ENCODE peak calls at places on chromosomes 7 and 10, in six cellular contexts. U is neuronal stem cell, B is transverse colon, E is left lung, T is gastrocnemius medialis, Y is kidney epithelial cell. L is an unnamed sample. For H3K36me3, the result is how much of the 10 kb centered on the place peaks cover.

GRCh38 chr10:133275683-133276092 is 980 bp downstream of the ADAM8 start:
- DNase-seq in U (no peak), B (no peak), E (no peak), T (no peak), Y (no peak), L (peak)

GRCh38 chr7:123709525-123709924 is 39.3 kb downstream of the WASL start:
- DNase-seq in U (no peak), B (no peak), E (no peak), T (no peak), Y (no peak), L (no peak)

GRCh38 chr7:46492460-46492859 is 571.4 kb upstream of the IGFBP3 start:
- DNase-seq in U (no peak), B (no peak), E (no peak), T (no peak), Y (no peak), L (no peak)

GRCh38 chr10:48684792-48685651 is at the start of gene WDFY4:
- DNase-seq in U (no peak), B (peak), E (peak), T (no peak), Y (no peak), L (peak)

GRCh38 chr7:106021211-106022067 is 58.4 kb downstream of the CDHR3 start:
- DNase-seq in U (no peak), B (no peak), E (no peak), T (no peak), Y (no peak), L (no peak)

GRCh38 chr7:149883452-149883861 is 9.7 kb downstream of the ATP6V0E2 start:
- DNase-seq in U (peak), B (peak), E (no peak), T (no peak), Y (no peak), L (no peak)

GRCh38 chr10:60176900-60177299 is 212.8 kb downstream of the ANK3 start:
- DNase-seq in U (no peak), B (no peak), E (no peak), T (no peak), Y (no peak), L (no peak)

GRCh38 chr10:101660268-101660667 is 34.7 kb downstream of the FBXW4 start:
- DNase-seq in U (no peak), B (no peak), E (no peak), T (no peak), Y (no peak), L (no peak)

GRCh38 chr7:46485481-46486065 is 564.5 kb upstream of the IGFBP3 start:
- DNase-seq in U (no peak), B (no peak), E (no peak), T (no peak), Y (peak), L (no peak)

GRCh38 chr10:18737236-18737635 is 78.0 kb downstream of the ARL5B start:
- DNase-seq in U (no peak), B (no peak), E (no peak), T (no peak), Y (no peak), L (no peak)

GRCh38 chr7:140005754-140006503 is 56.8 kb downstream of the PARP12 start:
- DNase-seq in U (peak), B (no peak), E (no peak), T (no peak), Y (no peak), L (no peak)

GRCh38 chr10:116676118-116676517 is 55.4 kb downstream of the PNLIPRP2 start:
- DNase-seq in U (no peak), B (no peak), E (no peak), T (no peak), Y (no peak), L (no peak)

GRCh38 chr10:79348640-79348988 is 1.3 kb downstream of the PPIF start:
- DNase-seq in U (no peak), B (no peak), E (no peak), T (peak), Y (no peak), L (no peak)

GRCh38 chr7:85001493-85002345 is 185.1 kb downstream of the SEMA3D start:
- DNase-seq in U (no peak), B (no peak), E (no peak), T (no peak), Y (no peak), L (no peak)

GRCh38 chr7:76364198-76364584 is 5.4 kb upstream of the YWHAG start:
- DNase-seq in U (no peak), B (no peak), E (peak), T (no peak), Y (peak), L (no peak)

GRCh38 chr10:79399242-79399831 is 46.1 kb downstream of the ZCCHC24 start:
- DNase-seq in U (peak), B (peak), E (peak), T (peak), Y (peak), L (no peak)

GRCh38 chr7:69237541-69237940 is 360.7 kb upstream of the AUTS2 start:
- DNase-seq in U (no peak), B (no peak), E (no peak), T (no peak), Y (no peak), L (no peak)

GRCh38 chr7:44757311-44757710 is 8.7 kb downstream of the ZMIZ2 start:
- DNase-seq in U (no peak), B (no peak), E (no peak), T (no peak), Y (no peak), L (no peak)

GRCh38 chr7:7100432-7100849 is 81.9 kb upstream of the C1GALT1 start:
- DNase-seq in U (peak), B (no peak), E (no peak), T (no peak), Y (no peak), L (no peak)

GRCh38 chr10:123995461-123996131 is 97.8 kb downstream of the CHST15 start:
- DNase-seq in U (peak), B (peak), E (peak), T (peak), Y (peak), L (peak)

GRCh38 chr7:100865372-100865911 is 1.7 kb upstream of the TRIP6 start:
- DNase-seq in U (no peak), B (no peak), E (no peak), T (no peak), Y (no peak), L (no peak)

GRCh38 chr7:117112640-117113039 is 159.3 kb downstream of the ST7 start:
- DNase-seq in U (no peak), B (no peak), E (no peak), T (no peak), Y (no peak), L (no peak)

GRCh38 chr10:35399414-35400009 is 63.2 kb downstream of the CCNY start:
- DNase-seq in U (no peak), B (no peak), E (no peak), T (no peak), Y (no peak), L (no peak)

GRCh38 chr10:132306951-132307751 is 599 bp downstream of the STK32C start:
- DNase-seq in U (no peak), B (peak), E (peak), T (peak), Y (no peak), L (no peak)

GRCh38 chr7:68559518-68559917 is 1038.8 kb upstream of the AUTS2 start:
- DNase-seq in U (no peak), B (no peak), E (no peak), T (no peak), Y (no peak), L (no peak)

GRCh38 chr7:45659496-45660139 is 85.5 kb downstream of the ADCY1 start:
- DNase-seq in U (no peak), B (no peak), E (no peak), T (no peak), Y (no peak), L (no peak)

GRCh38 chr7:82593780-82594179 is 150.2 kb upstream of the CACNA2D1 start:
- DNase-seq in U (no peak), B (no peak), E (no peak), T (no peak), Y (peak), L (no peak)

GRCh38 chr10:44993226-44993921 is 7.3 kb upstream of the ZNF22 start:
- DNase-seq in U (no peak), B (no peak), E (no peak), T (peak), Y (no peak), L (no peak)

GRCh38 chr7:22094413-22095304 is 149.0 kb upstream of the CDCA7L start:
- DNase-seq in U (no peak), B (no peak), E (no peak), T (no peak), Y (no peak), L (no peak)

GRCh38 chr10:71970869-71971268 is 6.7 kb downstream of the CHST3 start:
- DNase-seq in U (no peak), B (no peak), E (no peak), T (no peak), Y (no peak), L (no peak)

GRCh38 chr7:48518092-48518491 is 346.8 kb downstream of the ABCA13 start:
- DNase-seq in U (no peak), B (no peak), E (no peak), T (no peak), Y (no peak), L (no peak)

GRCh38 chr10:8233832-8234259 is 179.4 kb downstream of the GATA3 start:
- DNase-seq in U (no peak), B (no peak), E (no peak), T (no peak), Y (no peak), L (no peak)

GRCh38 chr7:127189074-127189473 is 63.7 kb downstream of the GRM8 start:
- DNase-seq in U (no peak), B (no peak), E (no peak), T (no peak), Y (no peak), L (no peak)

GRCh38 chr10:110069502-110069982 is 61.8 kb downstream of the ADD3 start:
- DNase-seq in U (no peak), B (no peak), E (no peak), T (no peak), Y (no peak), L (peak)

GRCh38 chr10:17669185-17669872 is 25.4 kb downstream of the STAM start:
- DNase-seq in U (no peak), B (no peak), E (no peak), T (no peak), Y (no peak), L (peak)

GRCh38 chr10:77869626-77870420 is 56.7 kb downstream of the DLG5 start:
- DNase-seq in U (no peak), B (no peak), E (no peak), T (no peak), Y (no peak), L (no peak)

GRCh38 chr10:93193886-93194285 is 120.2 kb downstream of the CYP26A1 start:
- DNase-seq in U (no peak), B (no peak), E (no peak), T (no peak), Y (no peak), L (no peak)

GRCh38 chr10:93199221-93199681 is 125.6 kb downstream of the CYP26A1 start:
- DNase-seq in U (no peak), B (peak), E (no peak), T (peak), Y (peak), L (no peak)

DNA sequence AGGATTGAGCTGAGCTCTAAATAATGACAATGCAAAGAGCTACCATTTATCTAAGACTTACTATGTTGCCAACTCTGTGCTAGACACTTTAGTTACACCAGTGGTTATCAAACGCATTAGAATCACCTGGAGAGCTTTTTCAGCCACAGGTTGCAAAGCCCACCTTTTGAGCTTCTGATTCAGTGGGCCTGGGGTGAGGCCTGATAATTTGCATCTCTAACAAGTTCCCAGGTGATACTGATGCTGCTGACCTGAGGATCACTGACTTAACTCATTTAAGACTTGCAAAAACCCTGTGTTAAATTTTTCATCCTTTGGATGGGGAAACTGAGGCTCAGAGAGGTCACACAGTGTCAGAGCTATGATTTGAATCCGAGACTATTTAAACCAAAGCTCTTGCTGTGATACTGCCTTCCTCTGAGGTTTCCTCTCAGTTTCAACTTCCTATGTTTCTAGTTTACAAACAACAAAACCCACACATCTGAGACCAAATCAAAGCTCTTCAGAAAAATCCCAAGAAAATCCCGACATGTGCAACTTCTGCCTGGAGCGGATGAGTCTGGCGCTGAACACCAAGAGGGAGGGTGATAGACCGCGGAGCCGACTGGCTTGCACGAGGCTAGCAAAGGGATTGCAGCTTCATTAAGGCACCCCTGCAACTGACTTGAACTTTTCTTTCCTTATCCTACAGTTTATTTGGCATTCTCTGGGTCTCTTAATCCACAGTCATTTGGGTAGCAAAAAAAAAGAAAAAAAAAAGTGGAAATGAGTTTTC is 124.9 kb downstream of the CYP26A1 start:
- DNase-seq in U (no peak), B (no peak), E (no peak), T (no peak), Y (no peak), L (no peak)
- H3K4me3 ChIP-seq in U (no peak), B (no peak), E (peak), T (peak), Y (peak), L (no peak)

GRCh38 chr10:11255156-11255555 is 237.5 kb downstream of the CELF2 start:
- DNase-seq in U (no peak), B (no peak), E (no peak), T (no peak), Y (no peak), L (no peak)
- H3K36me3 ChIP-seq in U (under half), B (under half), E (half or more), T (under half), Y (under half), L (under half)

GRCh38 chr7:153476166-153476565 is 576.0 kb upstream of the DPP6 start:
- DNase-seq in U (no peak), B (no peak), E (no peak), T (no peak), Y (no peak), L (no peak)
- H3K4me3 ChIP-seq in U (no peak), B (no peak), E (no peak), T (no peak), Y (no peak), L (no peak)

DNA sequence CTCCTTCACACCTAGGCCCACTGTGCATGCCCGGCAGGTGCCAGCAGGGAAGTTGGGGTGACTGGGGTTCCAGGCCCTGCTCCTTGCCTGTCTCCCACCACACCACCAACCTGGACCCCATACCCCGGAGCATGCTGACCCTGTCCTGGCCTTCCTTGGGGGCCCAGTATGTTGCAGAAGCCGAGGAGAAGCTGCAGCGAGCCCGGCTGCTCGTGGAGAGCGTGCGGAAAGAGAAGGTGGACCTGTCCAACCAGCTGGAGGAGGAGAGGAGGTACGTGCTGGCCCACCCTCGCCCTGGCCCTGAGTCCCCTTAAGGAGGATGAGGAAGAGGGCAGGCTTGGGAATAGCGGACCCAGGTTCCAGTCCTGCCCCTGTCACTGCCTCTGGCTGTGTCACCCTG is 70.8 kb downstream of the CLIP2 start:
- DNase-seq in U (no peak), B (no peak), E (no peak), T (no peak), Y (no peak), L (no peak)
- H3K36me3 ChIP-seq in U (half or more), B (under half), E (under half), T (under half), Y (under half), L (under half)

DNA sequence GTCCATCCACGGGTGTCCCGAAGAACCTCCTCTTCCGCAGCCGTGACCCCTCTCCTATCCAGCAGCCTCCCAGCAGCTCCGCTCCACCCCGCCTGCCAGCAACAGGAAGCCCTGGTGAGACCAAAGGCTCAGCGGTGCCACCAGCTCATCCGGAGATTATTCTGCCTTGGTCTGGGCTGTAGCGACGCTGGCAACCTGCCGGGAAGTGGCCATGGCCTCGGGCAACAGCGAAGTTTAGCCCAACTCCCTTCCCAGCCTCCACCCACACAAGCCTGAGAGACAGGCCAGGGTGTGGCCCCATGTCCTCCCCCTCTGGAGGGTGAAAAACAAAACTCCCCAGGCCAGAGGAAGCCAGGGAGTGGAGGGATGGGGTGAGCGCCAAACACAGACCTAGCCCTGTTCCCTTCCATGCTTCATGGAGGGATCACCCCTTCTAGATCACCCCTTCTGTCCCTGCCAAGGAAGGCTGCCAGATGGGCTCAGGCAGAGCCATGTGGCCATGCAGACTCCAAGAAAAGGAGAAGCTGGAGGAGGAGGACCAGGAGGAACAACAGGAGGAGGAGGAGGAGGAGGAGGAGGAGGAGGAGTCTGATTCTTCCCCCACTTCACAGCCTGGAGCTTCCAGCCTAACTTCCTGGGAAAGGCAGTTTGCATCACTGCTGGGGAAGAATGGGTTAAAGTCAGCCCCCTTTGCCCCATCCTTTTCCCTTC is 924 bp downstream of the CALHM2 start:
- DNase-seq in U (no peak), B (peak), E (peak), T (peak), Y (no peak), L (no peak)
- H3K4me3 ChIP-seq in U (no peak), B (peak), E (peak), T (peak), Y (peak), L (peak)

DNA sequence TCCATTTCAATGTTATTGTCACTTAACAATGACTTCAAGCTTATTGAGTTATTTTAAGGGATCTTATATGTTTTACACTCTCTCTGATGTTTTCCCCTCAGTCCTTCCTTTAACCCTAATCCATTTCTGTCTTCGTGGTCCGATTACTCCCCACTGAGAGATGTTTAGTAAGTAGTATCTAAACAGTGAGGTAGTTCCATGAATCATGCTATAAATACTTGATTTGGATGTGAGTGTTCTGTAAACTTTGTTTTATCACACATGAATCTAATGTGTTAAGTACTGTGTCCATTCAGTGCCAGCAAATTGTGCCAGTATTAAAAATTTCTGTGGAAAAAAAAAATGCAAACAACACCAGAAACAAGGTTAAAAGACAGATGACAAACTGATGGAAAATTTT is 18.6 kb downstream of the RPP30 start:
- DNase-seq in U (no peak), B (no peak), E (no peak), T (no peak), Y (no peak), L (no peak)
- H3K36me3 ChIP-seq in U (half or more), B (under half), E (half or more), T (under half), Y (under half), L (under half)

DNA sequence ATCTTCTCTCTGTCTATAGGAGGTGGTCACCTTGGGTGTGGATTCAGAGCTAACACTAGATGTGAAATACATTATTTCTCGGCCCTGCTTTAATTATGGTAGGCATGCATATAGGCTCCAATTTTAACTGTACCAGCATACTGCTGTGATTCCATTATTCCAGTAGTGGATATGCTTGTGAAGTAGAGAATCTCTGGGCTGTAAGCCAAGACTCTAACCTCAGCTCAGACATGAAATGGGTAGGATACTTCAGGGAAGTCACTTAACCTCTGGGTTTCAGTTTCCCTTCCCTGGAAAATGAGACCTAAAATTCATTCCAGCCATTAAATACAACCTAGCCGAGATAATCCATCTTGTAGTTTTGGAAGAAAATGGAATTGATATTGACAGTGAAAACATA is 59.5 kb upstream of the TRIL start:
- DNase-seq in U (no peak), B (no peak), E (no peak), T (no peak), Y (no peak), L (no peak)
- H3K4me3 ChIP-seq in U (no peak), B (no peak), E (no peak), T (no peak), Y (no peak), L (no peak)

GRCh38 chr10:13191362-13191761 is 30.0 kb downstream of the MCM10 start:
- DNase-seq in U (no peak), B (no peak), E (no peak), T (no peak), Y (no peak), L (no peak)
- H3K36me3 ChIP-seq in U (half or more), B (under half), E (under half), T (under half), Y (under half), L (under half)

GRCh38 chr10:95451568-95452524 is 109.3 kb downstream of the SORBS1 start:
- DNase-seq in U (no peak), B (no peak), E (no peak), T (no peak), Y (no peak), L (no peak)
- H3K4me3 ChIP-seq in U (no peak), B (no peak), E (no peak), T (no peak), Y (no peak), L (no peak)

GRCh38 chr10:37831495-37832333 is 25.7 kb downstream of the ZNF248 start:
- DNase-seq in U (no peak), B (no peak), E (no peak), T (no peak), Y (no peak), L (no peak)
- H3K36me3 ChIP-seq in U (under half), B (under half), E (half or more), T (under half), Y (under half), L (under half)

L was measured in GM06990.